ENCODE peak calls at places on chromosome 19, in six cellular contexts. F is fibroblast of pulmonary artery, V is endothelial cell, I is BJ, R is AG04449, M is Calu3. Q is an unnamed sample.

GRCh38 chr19:51327066-51327985 is 14.6 kb downstream of the VSIG10L start:
- DNase-seq in F (peak; percentile 48), V (peak; percentile 76), I (no peak), R (no peak), M (peak; percentile 70), Q (no peak)

GRCh38 chr19:2543463-2544442 is 67.8 kb downstream of the GADD45B start:
- DNase-seq in F (peak; percentile 99), V (peak; percentile 84), I (peak; percentile 91), R (peak; percentile 93), M (peak; percentile 88), Q (peak; percentile 94)

GRCh38 chr19:44909775-44910174 is 4.2 kb downstream of the APOE start:
- DNase-seq in F (no peak), V (no peak), I (no peak), R (no peak), M (no peak), Q (no peak)

GRCh38 chr19:31263317-31263716 is 85.9 kb downstream of the TSHZ3 start:
- DNase-seq in F (no peak), V (no peak), I (no peak), R (no peak), M (no peak), Q (no peak)

GRCh38 chr19:49427855-49428546 is 2.8 kb downstream of the GFY start:
- DNase-seq in F (no peak), V (no peak), I (no peak), R (no peak), M (peak; percentile 42), Q (no peak)

GRCh38 chr19:16764280-16764679 is 44.6 kb downstream of the NWD1 start:
- DNase-seq in F (no peak), V (no peak), I (no peak), R (no peak), M (no peak), Q (no peak)

GRCh38 chr19:50414850-50415660 is 3.7 kb upstream of the SPIB start:
- DNase-seq in F (peak; percentile 76), V (peak; percentile 89), I (no peak), R (no peak), M (peak; percentile 45), Q (peak; percentile 16)

GRCh38 chr19:35767288-35768081 is 7.9 kb upstream of the ARHGAP33 start:
- DNase-seq in F (no peak), V (peak; percentile 46), I (no peak), R (no peak), M (no peak), Q (no peak)

GRCh38 chr19:2433854-2434253 is 6.5 kb upstream of the TIMM13 start:
- DNase-seq in F (no peak), V (no peak), I (no peak), R (no peak), M (no peak), Q (no peak)

GRCh38 chr19:12111176-12111575 is 29.0 kb downstream of the ZNF20 start:
- DNase-seq in F (no peak), V (no peak), I (no peak), R (no peak), M (no peak), Q (no peak)

GRCh38 chr19:34343751-34344150 is 21.2 kb upstream of the GPI start:
- DNase-seq in F (no peak), V (no peak), I (no peak), R (no peak), M (no peak), Q (no peak)

GRCh38 chr19:34662919-34663318 is 14.0 kb downstream of the SCGB2B2 start:
- DNase-seq in F (peak; percentile 6), V (peak; percentile 29), I (no peak), R (no peak), M (peak; percentile 45), Q (no peak)

GRCh38 chr19:15284091-15284490 is 48.2 kb downstream of the BRD4 start:
- DNase-seq in F (no peak), V (no peak), I (no peak), R (no peak), M (no peak), Q (no peak)

GRCh38 chr19:54421169-54421516 is 5.9 kb downstream of the TTYH1 start:
- DNase-seq in F (no peak), V (no peak), I (no peak), R (no peak), M (no peak), Q (no peak)

GRCh38 chr19:44697670-44698034 is 1.3 kb upstream of the CEACAM16 start:
- DNase-seq in F (no peak), V (no peak), I (no peak), R (no peak), M (no peak), Q (no peak)

GRCh38 chr19:16301999-16302694 is 22.5 kb upstream of the KLF2 start:
- DNase-seq in F (peak; percentile 39), V (no peak), I (no peak), R (no peak), M (peak; percentile 69), Q (no peak)

GRCh38 chr19:16033721-16034120 is 42.6 kb upstream of the TPM4 start:
- DNase-seq in F (no peak), V (no peak), I (no peak), R (no peak), M (no peak), Q (no peak)

GRCh38 chr19:35142531-35143230 is 374 bp upstream of the FXYD7 start:
- DNase-seq in F (peak; percentile 52), V (peak; percentile 72), I (no peak), R (no peak), M (peak; percentile 82), Q (no peak)

GRCh38 chr19:12077375-12077774 is 12.8 kb downstream of the ZNF844 start:
- DNase-seq in F (no peak), V (no peak), I (no peak), R (no peak), M (no peak), Q (no peak)

GRCh38 chr19:9910625-9911024 is 25.7 kb downstream of the OLFM2 start:
- DNase-seq in F (no peak), V (no peak), I (no peak), R (no peak), M (no peak), Q (no peak)

GRCh38 chr19:3125900-3126524 is 9.8 kb upstream of the GNA15 start:
- DNase-seq in F (peak; percentile 52), V (peak; percentile 72), I (no peak), R (no peak), M (peak; percentile 79), Q (no peak)

GRCh38 chr19:55456347-55456746 is 5.1 kb downstream of the ISOC2 start:
- DNase-seq in F (no peak), V (no peak), I (no peak), R (no peak), M (no peak), Q (no peak)

GRCh38 chr19:33418871-33419762 is 45.6 kb downstream of the CEBPG start:
- DNase-seq in F (no peak), V (no peak), I (no peak), R (no peak), M (no peak), Q (no peak)

GRCh38 chr19:28435551-28436261 is 777.2 kb downstream of the UQCRFS1 start:
- DNase-seq in F (no peak), V (no peak), I (no peak), R (no peak), M (no peak), Q (no peak)

GRCh38 chr19:11673608-11674041 is 65.1 kb downstream of the ZNF823 start:
- DNase-seq in F (peak; percentile 75), V (peak; percentile 47), I (no peak), R (no peak), M (no peak), Q (no peak)

GRCh38 chr19:29671393-29672076 is 6.3 kb downstream of the PLEKHF1 start:
- DNase-seq in F (peak; percentile 72), V (no peak), I (no peak), R (no peak), M (peak; percentile 69), Q (no peak)
- TF ChIP-seq CTCF in F (peak; percentile 9), V (peak; percentile 36), I (peak; percentile 19), R (no peak), M (peak; percentile 26), Q (no peak)

DNA sequence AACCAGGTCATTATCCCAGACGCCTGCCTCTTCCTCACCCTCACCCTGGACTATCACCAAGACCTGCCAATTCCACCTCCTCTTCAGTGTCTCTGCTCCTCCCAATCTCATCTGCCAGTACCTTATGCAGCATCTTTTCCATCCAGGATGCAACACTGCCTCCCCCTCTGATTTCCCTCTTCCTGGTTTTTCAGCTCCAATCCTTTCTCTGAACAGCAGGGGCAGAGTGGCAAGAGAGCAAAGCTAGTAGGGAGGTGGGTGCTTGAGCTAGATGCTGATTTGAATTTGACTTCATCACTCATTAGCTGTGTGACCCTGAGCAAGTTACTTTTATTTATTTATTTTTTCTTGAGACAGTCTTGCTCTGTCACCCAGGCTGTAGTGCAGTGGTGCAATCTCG is 25.6 kb upstream of the CABP5 start:
- DNase-seq in F (no peak), V (peak; percentile 5), I (no peak), R (no peak), M (no peak), Q (no peak)
- TF ChIP-seq CTCF in F (no peak), V (no peak), I (no peak), R (no peak), M (no peak), Q (no peak)

GRCh38 chr19:7382694-7383093 is 34.0 kb downstream of the ARHGEF18 start:
- DNase-seq in F (no peak), V (no peak), I (no peak), R (no peak), M (no peak), Q (no peak)

GRCh38 chr19:7386769-7387168 is 38.0 kb downstream of the ARHGEF18 start:
- DNase-seq in F (no peak), V (no peak), I (no peak), R (no peak), M (no peak), Q (no peak)

GRCh38 chr19:7385062-7385461 is 36.3 kb downstream of the ARHGEF18 start:
- DNase-seq in F (no peak), V (no peak), I (no peak), R (no peak), M (no peak), Q (no peak)

GRCh38 chr19:7383284-7383683 is 34.5 kb downstream of the ARHGEF18 start:
- DNase-seq in F (no peak), V (no peak), I (no peak), R (no peak), M (no peak), Q (no peak)

DNA sequence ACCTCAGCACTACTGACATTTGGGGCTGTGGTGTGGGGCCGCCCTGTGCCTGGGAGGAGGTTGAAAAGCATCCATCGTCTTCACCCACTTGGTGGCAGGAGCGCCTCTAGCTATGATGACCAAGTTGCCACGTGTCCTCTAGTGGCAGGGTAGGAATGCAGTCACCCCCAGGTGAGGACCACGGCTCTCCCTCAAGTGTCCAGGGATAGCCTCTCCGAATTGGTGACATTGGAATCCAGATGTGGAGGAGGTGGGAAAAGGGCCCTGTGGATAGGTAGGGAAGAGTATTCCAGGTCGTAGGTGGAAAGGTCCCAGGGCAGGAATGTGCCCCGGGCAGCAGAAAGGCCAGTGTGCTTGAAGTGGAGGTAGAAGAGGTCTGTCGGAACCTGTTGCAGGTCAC is 37.6 kb downstream of the ARHGEF18 start:
- DNase-seq in F (no peak), V (no peak), I (no peak), R (no peak), M (no peak), Q (no peak)
- TF ChIP-seq CTCF in F (no peak), V (no peak), I (no peak), R (no peak), M (no peak), Q (no peak)

DNA sequence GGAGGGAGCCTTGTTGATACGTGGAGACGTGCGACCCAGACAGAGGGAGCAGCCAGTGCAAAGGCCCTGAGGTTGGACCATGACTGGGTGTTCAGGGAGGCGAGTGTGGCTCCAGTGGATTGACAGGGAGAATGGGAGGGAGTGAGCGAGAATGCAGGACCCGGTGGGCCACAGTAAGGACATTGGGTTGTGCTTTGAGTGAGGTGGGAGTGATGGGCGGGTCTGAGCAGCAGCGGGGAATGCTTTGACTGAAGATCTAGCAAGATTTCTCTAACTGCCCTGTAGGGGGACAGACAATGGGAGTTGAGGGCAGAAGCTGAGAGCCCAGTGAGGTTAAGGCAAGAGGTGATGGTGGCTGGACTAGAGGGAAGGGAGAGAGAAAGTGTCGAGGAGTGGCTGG is 7.7 kb upstream of the NANOS2 start:
- DNase-seq in F (peak; percentile 20), V (no peak), I (no peak), R (no peak), M (no peak), Q (no peak)
- TF ChIP-seq CTCF in F (peak; percentile 27), V (peak; percentile 23), I (peak; percentile 18), R (peak; percentile 8), M (no peak), Q (no peak)

Q was measured in AG09319.